ENCODE peak calls at places on chromosomes 16 and 17, in seven cellular contexts. E is GM18507, W is prostate gland, H is DMS79, A is AG09309, V is A172, D is LoVo. I is an unnamed sample.

GRCh38 chr17:39782481-39782880 is 44.7 kb downstream of the GRB7 start:
- DNase-seq in E (no peak), W (no peak), H (peak), A (no peak), V (no peak), D (peak), I (no peak)

GRCh38 chr17:78125976-78126894 is 2.3 kb downstream of the TMC6 start:
- DNase-seq in E (no peak), W (no peak), H (no peak), A (no peak), V (no peak), D (no peak), I (no peak)

GRCh38 chr17:21355586-21355985 is 20.6 kb upstream of the KCNJ12 start:
- DNase-seq in E (no peak), W (no peak), H (no peak), A (no peak), V (no peak), D (no peak), I (no peak)

GRCh38 chr16:55465077-55465896 is 13.7 kb upstream of the MMP2 start:
- DNase-seq in E (peak), W (peak), H (peak), A (peak), V (peak), D (peak), I (peak)

GRCh38 chr16:79082955-79083354 is 517.6 kb downstream of the MAF start:
- DNase-seq in E (no peak), W (no peak), H (no peak), A (no peak), V (no peak), D (no peak), I (no peak)

GRCh38 chr17:50099003-50099402 is 3.9 kb downstream of the PDK2 start:
- DNase-seq in E (no peak), W (no peak), H (no peak), A (no peak), V (no peak), D (no peak), I (no peak)

GRCh38 chr17:358491-359133 is 6.0 kb upstream of the RPH3AL start:
- DNase-seq in E (no peak), W (no peak), H (no peak), A (no peak), V (no peak), D (no peak), I (no peak)

GRCh38 chr16:1422076-1422475 is 1.5 kb upstream of the UQCC4 start:
- DNase-seq in E (no peak), W (peak), H (no peak), A (no peak), V (no peak), D (no peak), I (peak)

GRCh38 chr16:85193876-85194275 is 81.6 kb upstream of the CIBAR2 start:
- DNase-seq in E (no peak), W (no peak), H (no peak), A (no peak), V (no peak), D (no peak), I (no peak)

GRCh38 chr17:55155867-55156560 is 108.7 kb upstream of the HLF start:
- DNase-seq in E (no peak), W (no peak), H (no peak), A (no peak), V (no peak), D (no peak), I (no peak)

GRCh38 chr17:40313660-40314556 is 4.9 kb downstream of the RARA start:
- DNase-seq in E (no peak), W (no peak), H (peak), A (no peak), V (no peak), D (no peak), I (peak)

GRCh38 chr17:42378597-42379594 is 9.3 kb downstream of the STAT3 start:
- DNase-seq in E (no peak), W (no peak), H (peak), A (no peak), V (peak), D (peak), I (peak)

GRCh38 chr16:88479795-88480760 is 27.0 kb downstream of the ZFPM1 start:
- DNase-seq in E (peak), W (no peak), H (no peak), A (no peak), V (no peak), D (no peak), I (no peak)

GRCh38 chr16:53220585-53220984 is 165.8 kb downstream of the CHD9 start:
- DNase-seq in E (no peak), W (no peak), H (no peak), A (peak), V (no peak), D (no peak), I (no peak)

GRCh38 chr17:4747847-4748246 is 8.1 kb upstream of the CXCL16 start:
- DNase-seq in E (no peak), W (no peak), H (no peak), A (no peak), V (no peak), D (no peak), I (no peak)

GRCh38 chr16:67537270-67537635 is 8.6 kb downstream of the RIPOR1 start:
- DNase-seq in E (no peak), W (peak), H (no peak), A (no peak), V (no peak), D (no peak), I (no peak)

GRCh38 chr17:31444026-31444425 is 52.6 kb downstream of the RAB11FIP4 start:
- DNase-seq in E (no peak), W (no peak), H (no peak), A (no peak), V (no peak), D (no peak), I (no peak)

GRCh38 chr16:3248596-3248995 is 7.8 kb downstream of the MEFV start:
- DNase-seq in E (no peak), W (no peak), H (no peak), A (no peak), V (no peak), D (no peak), I (no peak)

GRCh38 chr16:53611151-53611802 is 92.4 kb downstream of the RPGRIP1L start:
- DNase-seq in E (no peak), W (no peak), H (no peak), A (no peak), V (no peak), D (no peak), I (no peak)